ENCODE peak calls at places on chromosomes 5 and 9, in six cellular contexts. M, S, W, E, O and K are unnamed samples.

GRCh38 chr9:109923826-109924225 is 143.8 kb downstream of the PALM2AKAP2 start:
- DNase-seq in M (no peak), S (no peak), W (no peak), E (no peak), O (no peak), K (no peak)

GRCh38 chr5:180523629-180524466 is 29.7 kb downstream of the CNOT6 start:
- DNase-seq in M (no peak), S (no peak), W (no peak), E (no peak), O (no peak), K (no peak)

GRCh38 chr9:76215066-76215465 is 179.2 kb downstream of the RFK start:
- DNase-seq in M (no peak), S (no peak), W (no peak), E (no peak), O (no peak), K (no peak)

GRCh38 chr9:136975624-136976023 is 1.7 kb upstream of the PTGDS start:
- DNase-seq in M (no peak), S (no peak), W (no peak), E (no peak), O (no peak), K (no peak)

GRCh38 chr5:980001-980588 is 28.5 kb upstream of the NKD2 start:
- DNase-seq in M (no peak), S (no peak), W (no peak), E (no peak), O (no peak), K (no peak)

GRCh38 chr5:125602184-125602583 is 821.0 kb upstream of the GRAMD2B start:
- DNase-seq in M (no peak), S (no peak), W (no peak), E (no peak), O (no peak), K (no peak)

GRCh38 chr5:181052928-181053759 is 13.1 kb downstream of the BTNL9 start:
- DNase-seq in M (no peak), S (no peak), W (no peak), E (no peak), O (no peak), K (no peak)

GRCh38 chr9:4073371-4073770 is 226.5 kb downstream of the GLIS3 start:
- DNase-seq in M (no peak), S (no peak), W (no peak), E (no peak), O (no peak), K (no peak)

GRCh38 chr9:9352877-9353481 is 1259.8 kb downstream of the PTPRD start:
- DNase-seq in M (no peak), S (no peak), W (no peak), E (no peak), O (no peak), K (no peak)

GRCh38 chr5:76104027-76104426 is 20.8 kb downstream of the SV2C start:
- DNase-seq in M (no peak), S (no peak), W (no peak), E (no peak), O (no peak), K (no peak)

GRCh38 chr5:15852217-15852616 is 327.4 kb downstream of the MARCHF11 start:
- DNase-seq in M (no peak), S (no peak), W (no peak), E (no peak), O (no peak), K (no peak)